ENCODE peak calls at places on chromosomes 1 and 21, in seven cellular contexts. One of them, this sample, is unnamed.

GRCh38 chr1:20634065-20634593 is 871 bp downstream of the PINK1 start:
- DNase-seq in pancreas: no peak
- DNase-seq in A549: no peak
- DNase-seq in lung: no peak
- DNase-seq in H9: no peak
- DNase-seq in Peyer's patch: no peak
- DNase-seq in CD8-positive, alpha-beta T cell: no peak
- DNase-seq in this sample: no peak

GRCh38 chr1:175750366-175751111 is 7.1 kb upstream of the TNR start:
- DNase-seq in pancreas: no peak
- DNase-seq in A549: no peak
- DNase-seq in lung: no peak
- DNase-seq in H9: no peak
- DNase-seq in Peyer's patch: no peak
- DNase-seq in CD8-positive, alpha-beta T cell: no peak
- DNase-seq in this sample: no peak

GRCh38 chr1:79005945-79006344 is 585 bp downstream of the ADGRL4 start:
- DNase-seq in pancreas: no peak
- DNase-seq in A549: no peak
- DNase-seq in lung: no peak
- DNase-seq in H9: no peak
- DNase-seq in Peyer's patch: no peak
- DNase-seq in CD8-positive, alpha-beta T cell: no peak
- DNase-seq in this sample: no peak

GRCh38 chr1:25650219-25650576 is 33.6 kb downstream of the MAN1C1 start:
- DNase-seq in pancreas: no peak
- DNase-seq in A549: no peak
- DNase-seq in lung: no peak
- DNase-seq in H9: peak; percentile 8
- DNase-seq in Peyer's patch: no peak
- DNase-seq in CD8-positive, alpha-beta T cell: no peak
- DNase-seq in this sample: no peak

GRCh38 chr1:109249654-109250401 is 489 bp downstream of the CELSR2 start:
- DNase-seq in pancreas: peak; percentile 74
- DNase-seq in A549: no peak
- DNase-seq in lung: peak; percentile 26
- DNase-seq in H9: no peak
- DNase-seq in Peyer's patch: no peak
- DNase-seq in CD8-positive, alpha-beta T cell: no peak
- DNase-seq in this sample: no peak

GRCh38 chr21:26091480-26092018 is 79.0 kb downstream of the APP start:
- DNase-seq in pancreas: no peak
- DNase-seq in A549: no peak
- DNase-seq in lung: no peak
- DNase-seq in H9: no peak
- DNase-seq in Peyer's patch: no peak
- DNase-seq in CD8-positive, alpha-beta T cell: no peak
- DNase-seq in this sample: no peak

GRCh38 chr1:28196330-28196729 is 19.8 kb upstream of the PTAFR start:
- DNase-seq in pancreas: no peak
- DNase-seq in A549: no peak
- DNase-seq in lung: no peak
- DNase-seq in H9: no peak
- DNase-seq in Peyer's patch: no peak
- DNase-seq in CD8-positive, alpha-beta T cell: no peak
- DNase-seq in this sample: no peak

GRCh38 chr1:170164103-170164763 is 18.5 kb downstream of the NTMT2 start:
- DNase-seq in pancreas: no peak
- DNase-seq in A549: no peak
- DNase-seq in lung: no peak
- DNase-seq in H9: no peak
- DNase-seq in Peyer's patch: no peak
- DNase-seq in CD8-positive, alpha-beta T cell: no peak
- DNase-seq in this sample: no peak

GRCh38 chr1:225879521-225880209 is 2.5 kb downstream of the TMEM63A start:
- DNase-seq in pancreas: peak; percentile 50
- DNase-seq in A549: no peak
- DNase-seq in lung: no peak
- DNase-seq in H9: no peak
- DNase-seq in Peyer's patch: no peak
- DNase-seq in CD8-positive, alpha-beta T cell: no peak
- DNase-seq in this sample: peak; percentile 81

GRCh38 chr1:81936838-81937237 is 136.1 kb downstream of the ADGRL2 start:
- DNase-seq in pancreas: no peak
- DNase-seq in A549: no peak
- DNase-seq in lung: no peak
- DNase-seq in H9: no peak
- DNase-seq in Peyer's patch: no peak
- DNase-seq in CD8-positive, alpha-beta T cell: no peak
- DNase-seq in this sample: no peak

GRCh38 chr1:77536813-77537212 is 145.6 kb downstream of the ZZZ3 start:
- DNase-seq in pancreas: no peak
- DNase-seq in A549: peak; percentile 36
- DNase-seq in lung: no peak
- DNase-seq in H9: no peak
- DNase-seq in Peyer's patch: no peak
- DNase-seq in CD8-positive, alpha-beta T cell: no peak
- DNase-seq in this sample: no peak

GRCh38 chr1:117142200-117142599 is 20.7 kb upstream of the TRIM45 start:
- DNase-seq in pancreas: no peak
- DNase-seq in A549: no peak
- DNase-seq in lung: no peak
- DNase-seq in H9: no peak
- DNase-seq in Peyer's patch: no peak
- DNase-seq in CD8-positive, alpha-beta T cell: no peak
- DNase-seq in this sample: no peak

GRCh38 chr1:113943028-113943811 is 14.1 kb downstream of the HIPK1 start:
- DNase-seq in pancreas: no peak
- DNase-seq in A549: no peak
- DNase-seq in lung: no peak
- DNase-seq in H9: no peak
- DNase-seq in Peyer's patch: no peak
- DNase-seq in CD8-positive, alpha-beta T cell: no peak
- DNase-seq in this sample: no peak

GRCh38 chr21:39136711-39137110 is 46.5 kb downstream of the PSMG1 start:
- DNase-seq in pancreas: no peak
- DNase-seq in A549: no peak
- DNase-seq in lung: peak; percentile 26
- DNase-seq in H9: no peak
- DNase-seq in Peyer's patch: no peak
- DNase-seq in CD8-positive, alpha-beta T cell: no peak
- DNase-seq in this sample: no peak

GRCh38 chr21:14881863-14882262 is 182.9 kb downstream of the NRIP1 start:
- DNase-seq in pancreas: no peak
- DNase-seq in A549: no peak
- DNase-seq in lung: no peak
- DNase-seq in H9: no peak
- DNase-seq in Peyer's patch: no peak
- DNase-seq in CD8-positive, alpha-beta T cell: no peak
- DNase-seq in this sample: no peak

GRCh38 chr1:165828103-165828558 is 717 bp downstream of the UCK2 start:
- DNase-seq in pancreas: peak; percentile 83
- DNase-seq in A549: peak; percentile 60
- DNase-seq in lung: peak; percentile 28
- DNase-seq in H9: peak; percentile 33
- DNase-seq in Peyer's patch: peak; percentile 74
- DNase-seq in CD8-positive, alpha-beta T cell: peak; percentile 18
- DNase-seq in this sample: peak; percentile 65

GRCh38 chr1:26288311-26288941 is 8.5 kb downstream of the SH3BGRL3 start:
- DNase-seq in pancreas: no peak
- DNase-seq in A549: no peak
- DNase-seq in lung: no peak
- DNase-seq in H9: no peak
- DNase-seq in Peyer's patch: no peak
- DNase-seq in CD8-positive, alpha-beta T cell: peak; percentile 50
- DNase-seq in this sample: peak; percentile 51

GRCh38 chr1:78359666-78360065 is 131.1 kb upstream of the PTGFR start:
- DNase-seq in pancreas: no peak
- DNase-seq in A549: no peak
- DNase-seq in lung: no peak
- DNase-seq in H9: no peak
- DNase-seq in Peyer's patch: no peak
- DNase-seq in CD8-positive, alpha-beta T cell: no peak
- DNase-seq in this sample: no peak

GRCh38 chr1:36652586-36652985 is 169.9 kb upstream of the CSF3R start:
- DNase-seq in pancreas: no peak
- DNase-seq in A549: no peak
- DNase-seq in lung: no peak
- DNase-seq in H9: no peak
- DNase-seq in Peyer's patch: no peak
- DNase-seq in CD8-positive, alpha-beta T cell: no peak
- DNase-seq in this sample: no peak

GRCh38 chr1:36652011-36652410 is 169.3 kb upstream of the CSF3R start:
- DNase-seq in pancreas: no peak
- DNase-seq in A549: no peak
- DNase-seq in lung: no peak
- DNase-seq in H9: no peak
- DNase-seq in Peyer's patch: no peak
- DNase-seq in CD8-positive, alpha-beta T cell: no peak
- DNase-seq in this sample: no peak

GRCh38 chr1:36654586-36654985 is 171.9 kb upstream of the CSF3R start:
- DNase-seq in pancreas: no peak
- DNase-seq in A549: no peak
- DNase-seq in lung: no peak
- DNase-seq in H9: no peak
- DNase-seq in Peyer's patch: no peak
- DNase-seq in CD8-positive, alpha-beta T cell: no peak
- DNase-seq in this sample: no peak

GRCh38 chr1:36656271-36656670 is 173.6 kb upstream of the CSF3R start:
- DNase-seq in pancreas: no peak
- DNase-seq in A549: no peak
- DNase-seq in lung: no peak
- DNase-seq in H9: no peak
- DNase-seq in Peyer's patch: no peak
- DNase-seq in CD8-positive, alpha-beta T cell: no peak
- DNase-seq in this sample: no peak

DNA sequence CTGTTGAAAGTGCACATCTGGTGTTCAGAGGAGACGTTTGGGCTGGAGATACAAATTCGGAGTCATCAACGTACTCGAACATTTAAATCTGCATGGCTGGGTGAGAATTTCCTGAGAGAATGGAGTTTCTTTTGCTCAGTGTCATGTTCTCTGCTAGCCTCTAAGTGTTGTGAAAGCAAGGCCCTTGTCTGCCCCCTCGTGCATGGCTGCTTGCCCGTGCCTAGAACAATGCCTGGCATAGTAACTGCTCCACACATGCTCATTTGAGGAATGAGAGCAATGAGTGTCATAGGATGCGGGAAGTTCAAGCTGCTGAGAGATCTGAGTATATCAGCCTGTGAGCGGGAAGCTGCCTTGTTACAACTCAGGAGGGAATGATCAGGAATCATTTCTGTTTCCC is 171.1 kb upstream of the CSF3R start:
- DNase-seq in pancreas: no peak
- DNase-seq in A549: peak; percentile 14
- DNase-seq in lung: peak; percentile 37
- DNase-seq in H9: no peak
- DNase-seq in Peyer's patch: no peak
- DNase-seq in CD8-positive, alpha-beta T cell: no peak
- DNase-seq in this sample: no peak
- TF ChIP-seq CTCF in pancreas: no peak
- TF ChIP-seq CTCF in A549: no peak
- TF ChIP-seq CTCF in lung: no peak
- TF ChIP-seq CTCF in H9: no peak
- TF ChIP-seq CTCF in Peyer's patch: no peak
- TF ChIP-seq CTCF in CD8-positive, alpha-beta T cell: no peak
- TF ChIP-seq CTCF in this sample: no peak

DNA sequence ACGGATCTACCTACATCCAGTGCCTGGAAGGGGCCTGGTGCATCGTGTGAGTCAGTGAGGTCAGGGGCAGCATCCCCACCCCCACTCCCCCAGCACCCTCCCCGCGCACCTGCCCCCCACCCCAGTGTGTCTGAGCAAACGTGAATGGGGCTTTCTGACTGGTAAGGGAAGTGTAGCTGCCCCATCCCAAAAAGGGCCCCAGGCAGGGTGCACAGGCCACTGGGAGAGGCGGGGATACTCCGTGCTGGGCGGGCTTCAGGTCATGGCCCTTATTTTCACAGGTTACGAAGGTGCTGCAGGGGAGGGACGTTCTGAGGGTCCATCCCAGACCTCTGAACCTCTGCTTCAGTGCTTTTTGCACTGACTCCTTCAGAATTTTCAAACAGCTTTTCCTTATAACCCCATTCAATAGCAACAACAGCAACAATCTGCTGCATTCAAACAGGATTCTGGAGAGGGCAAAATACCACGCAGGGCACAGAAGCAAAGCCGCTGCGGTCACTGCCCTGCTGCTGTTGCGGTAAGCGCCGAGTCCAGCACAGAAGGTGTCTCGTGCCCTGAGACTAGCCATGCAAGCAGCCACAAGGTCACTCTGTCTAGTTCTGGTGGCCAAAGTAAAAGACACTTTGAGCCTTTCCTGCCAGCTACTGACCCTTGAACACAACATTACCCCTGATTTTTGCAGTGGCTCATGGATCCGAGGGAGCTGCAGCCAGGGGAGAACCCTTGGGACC is 10.3 kb downstream of the TTC34 start:
- DNase-seq in pancreas: no peak
- DNase-seq in A549: no peak
- DNase-seq in lung: no peak
- DNase-seq in H9: no peak
- DNase-seq in Peyer's patch: peak; percentile 25
- DNase-seq in CD8-positive, alpha-beta T cell: no peak
- DNase-seq in this sample: no peak
- H3K4me1 ChIP-seq in pancreas: no peaks in the 10 kb centered on the region
- H3K4me1 ChIP-seq in A549: no peaks in the 10 kb centered on the region
- H3K4me1 ChIP-seq in lung: no peaks in the 10 kb centered on the region
- H3K4me1 ChIP-seq in H9: no peaks in the 10 kb centered on the region
- H3K4me1 ChIP-seq in Peyer's patch: no peaks in the 10 kb centered on the region
- H3K4me1 ChIP-seq in CD8-positive, alpha-beta T cell: peaks cover 9% of the 10 kb centered on the region
- H3K4me1 ChIP-seq in this sample: no peaks in the 10 kb centered on the region

DNA sequence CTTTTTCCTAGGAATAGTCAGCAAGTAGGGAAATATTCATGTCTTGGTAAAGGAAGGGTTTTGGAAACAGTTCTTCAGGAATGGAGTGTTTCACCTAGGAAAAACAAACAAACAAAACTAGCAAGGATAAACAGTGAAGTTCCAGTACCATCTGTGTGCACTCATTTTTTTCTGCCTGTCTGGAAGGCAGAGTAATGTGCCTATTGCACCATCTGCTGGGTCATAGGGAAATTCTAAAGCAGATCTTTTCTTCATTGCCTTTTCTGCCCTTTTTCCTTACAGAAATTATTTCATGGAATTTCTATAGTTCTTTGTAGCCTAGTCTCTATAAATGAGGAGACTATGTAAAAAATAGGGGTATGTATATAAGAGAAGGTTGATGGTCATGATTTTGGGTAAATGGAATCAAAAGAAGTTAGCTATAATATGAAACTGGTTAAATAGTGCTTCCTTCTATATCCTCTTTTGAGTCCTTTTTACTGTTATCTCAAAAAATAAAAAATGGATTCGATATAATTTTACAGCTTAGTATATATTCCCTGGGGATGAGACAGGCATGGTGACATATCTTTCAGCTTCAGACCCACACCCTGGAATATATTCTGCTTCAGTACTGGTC is 3.4 kb upstream of the HRNR start:
- DNase-seq in pancreas: no peak
- DNase-seq in A549: peak; percentile 24
- DNase-seq in lung: no peak
- DNase-seq in H9: no peak
- DNase-seq in Peyer's patch: no peak
- DNase-seq in CD8-positive, alpha-beta T cell: no peak
- DNase-seq in this sample: no peak
- TF ChIP-seq CTCF in pancreas: no peak
- TF ChIP-seq CTCF in A549: peak; percentile 25
- TF ChIP-seq CTCF in lung: no peak
- TF ChIP-seq CTCF in H9: no peak
- TF ChIP-seq CTCF in Peyer's patch: no peak
- TF ChIP-seq CTCF in CD8-positive, alpha-beta T cell: no peak
- TF ChIP-seq CTCF in this sample: no peak

GRCh38 chr21:42524341-42525227 is 10.9 kb downstream of the SLC37A1 start:
- DNase-seq in pancreas: no peak
- DNase-seq in A549: no peak
- DNase-seq in lung: peak; percentile 81
- DNase-seq in H9: peak; percentile 61
- DNase-seq in Peyer's patch: peak; percentile 77
- DNase-seq in CD8-positive, alpha-beta T cell: peak; percentile 38
- DNase-seq in this sample: peak; percentile 79
- H3K4me1 ChIP-seq in pancreas: peaks cover 18% of the 10 kb centered on the region
- H3K4me1 ChIP-seq in A549: no peaks in the 10 kb centered on the region
- H3K4me1 ChIP-seq in lung: peaks cover 4% of the 10 kb centered on the region
- H3K4me1 ChIP-seq in H9: peaks cover 4% of the 10 kb centered on the region
- H3K4me1 ChIP-seq in Peyer's patch: peaks cover 71% of the 10 kb centered on the region
- H3K4me1 ChIP-seq in CD8-positive, alpha-beta T cell: peaks cover 48% of the 10 kb centered on the region
- H3K4me1 ChIP-seq in this sample: peaks cover 41% of the 10 kb centered on the region